ENCODE peak calls at places on chromosomes 16 and 17, in eight cellular contexts. R, H, W, N, S, K, V and T are unnamed samples.

GRCh38 chr17:42283241-42284019 is 4.9 kb upstream of the STAT5A start:
- DNase-seq in R (no peak), H (no peak), W (no peak), N (no peak), S (peak; percentile 37), K (no peak), V (no peak), T (no peak)

GRCh38 chr16:68696514-68696913 is 40.6 kb upstream of the CDH1 start:
- DNase-seq in R (no peak), H (no peak), W (no peak), N (no peak), S (no peak), K (no peak), V (peak; percentile 76), T (no peak)

GRCh38 chr17:63843387-63844292 is 1.2 kb upstream of the SMARCD2 start:
- DNase-seq in R (peak; percentile 38), H (peak; percentile 71), W (peak; percentile 91), N (no peak), S (no peak), K (peak; percentile 61), V (peak; percentile 28), T (peak; percentile 15)

GRCh38 chr16:86618431-86619262 is 40.3 kb downstream of the FOXL1 start:
- DNase-seq in R (no peak), H (peak; percentile 30), W (no peak), N (no peak), S (no peak), K (no peak), V (no peak), T (no peak)

GRCh38 chr17:39754161-39754957 is 16.6 kb downstream of the GRB7 start:
- DNase-seq in R (peak; percentile 71), H (peak; percentile 69), W (peak; percentile 98), N (peak; percentile 95), S (peak; percentile 99), K (peak; percentile 94), V (peak; percentile 81), T (peak; percentile 96)

GRCh38 chr16:66908762-66909559 is 9.7 kb downstream of the CDH16 start:
- DNase-seq in R (no peak), H (no peak), W (no peak), N (no peak), S (no peak), K (no peak), V (no peak), T (no peak)

GRCh38 chr16:87125206-87126155 is 191.7 kb downstream of the C16orf95 start:
- DNase-seq in R (no peak), H (no peak), W (no peak), N (no peak), S (no peak), K (no peak), V (no peak), T (no peak)

GRCh38 chr16:53509906-53510703 is 7.1 kb upstream of the AKTIP start:
- DNase-seq in R (peak; percentile 57), H (peak; percentile 85), W (peak; percentile 47), N (peak; percentile 49), S (peak; percentile 78), K (peak; percentile 38), V (peak; percentile 47), T (peak; percentile 32)

GRCh38 chr16:47965439-47965838 is 190.4 kb downstream of the ABCC12 start:
- DNase-seq in R (no peak), H (no peak), W (no peak), N (no peak), S (no peak), K (no peak), V (no peak), T (no peak)

GRCh38 chr16:79310734-79311133 is 289.8 kb downstream of the MAF start:
- DNase-seq in R (no peak), H (no peak), W (no peak), N (no peak), S (no peak), K (no peak), V (no peak), T (no peak)

GRCh38 chr16:17130733-17131132 is 340.0 kb downstream of the XYLT1 start:
- DNase-seq in R (no peak), H (no peak), W (peak; percentile 18), N (no peak), S (no peak), K (no peak), V (no peak), T (no peak)

GRCh38 chr17:47917581-47917980 is 21.5 kb downstream of the SP2 start:
- DNase-seq in R (no peak), H (no peak), W (no peak), N (no peak), S (no peak), K (no peak), V (no peak), T (no peak)

GRCh38 chr17:36689089-36689667 is 87.8 kb downstream of the MRM1 start:
- DNase-seq in R (no peak), H (no peak), W (no peak), N (no peak), S (no peak), K (no peak), V (no peak), T (no peak)

GRCh38 chr16:29813644-29814562 is 1.9 kb downstream of the PRRT2 start:
- DNase-seq in R (no peak), H (no peak), W (no peak), N (no peak), S (no peak), K (no peak), V (no peak), T (no peak)

GRCh38 chr17:68199837-68200688 is 47.8 kb upstream of the AMZ2 start:
- DNase-seq in R (no peak), H (peak; percentile 21), W (no peak), N (no peak), S (no peak), K (no peak), V (no peak), T (no peak)

GRCh38 chr16:82629441-82630027 is 2.8 kb downstream of the CDH13 start:
- DNase-seq in R (no peak), H (peak; percentile 93), W (no peak), N (no peak), S (no peak), K (no peak), V (peak; percentile 36), T (no peak)

GRCh38 chr16:88645941-88646340 is 4.9 kb downstream of the CYBA start:
- DNase-seq in R (no peak), H (no peak), W (no peak), N (no peak), S (no peak), K (no peak), V (no peak), T (no peak)

GRCh38 chr17:64196626-64197025 is 66.4 kb downstream of the TEX2 start:
- DNase-seq in R (no peak), H (no peak), W (no peak), N (no peak), S (no peak), K (no peak), V (no peak), T (no peak)

GRCh38 chr17:78322327-78322857 is 37.5 kb downstream of the SOCS3 start:
- DNase-seq in R (no peak), H (no peak), W (no peak), N (no peak), S (no peak), K (no peak), V (no peak), T (no peak)

GRCh38 chr16:10391339-10391738 is 5.5 kb downstream of the ATF7IP2 start:
- DNase-seq in R (no peak), H (no peak), W (no peak), N (no peak), S (no peak), K (no peak), V (no peak), T (no peak)
- H3K9me3 ChIP-seq in R (peaks cover 1% of the 10 kb centered on the region), H (no peaks in the 10 kb centered on the region), W (no peaks in the 10 kb centered on the region), N (no peaks in the 10 kb centered on the region), S (no peaks in the 10 kb centered on the region), K (no peaks in the 10 kb centered on the region), V (no peaks in the 10 kb centered on the region), T (no peaks in the 10 kb centered on the region)

DNA sequence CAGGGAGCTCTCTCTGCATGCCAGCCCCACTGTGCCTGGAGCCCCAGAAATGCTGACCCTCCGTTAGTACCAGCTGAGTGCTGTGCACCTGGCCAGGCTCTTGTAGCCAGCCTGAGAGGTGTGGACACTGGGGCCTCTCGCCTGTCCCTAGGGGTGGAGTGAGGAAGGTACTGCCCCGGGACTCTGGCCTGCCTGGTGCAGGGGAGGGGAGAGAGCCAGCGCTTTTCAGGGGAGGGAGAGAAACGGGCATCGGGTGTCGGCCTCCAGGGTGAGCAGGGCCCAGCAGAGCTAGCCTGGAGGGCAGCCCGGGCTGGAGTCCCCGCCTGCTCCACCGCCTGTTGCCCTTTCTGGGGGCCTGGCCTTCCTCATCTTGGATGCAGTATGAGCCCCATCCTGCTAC is 13.1 kb downstream of the MAP2K3 start:
- DNase-seq in R (no peak), H (no peak), W (no peak), N (no peak), S (peak; percentile 67), K (no peak), V (no peak), T (no peak)
- H3K9me3 ChIP-seq in R (no peaks in the 10 kb centered on the region), H (no peaks in the 10 kb centered on the region), W (no peaks in the 10 kb centered on the region), N (no peaks in the 10 kb centered on the region), S (no peaks in the 10 kb centered on the region), K (no peaks in the 10 kb centered on the region), V (no peaks in the 10 kb centered on the region), T (no peaks in the 10 kb centered on the region)

DNA sequence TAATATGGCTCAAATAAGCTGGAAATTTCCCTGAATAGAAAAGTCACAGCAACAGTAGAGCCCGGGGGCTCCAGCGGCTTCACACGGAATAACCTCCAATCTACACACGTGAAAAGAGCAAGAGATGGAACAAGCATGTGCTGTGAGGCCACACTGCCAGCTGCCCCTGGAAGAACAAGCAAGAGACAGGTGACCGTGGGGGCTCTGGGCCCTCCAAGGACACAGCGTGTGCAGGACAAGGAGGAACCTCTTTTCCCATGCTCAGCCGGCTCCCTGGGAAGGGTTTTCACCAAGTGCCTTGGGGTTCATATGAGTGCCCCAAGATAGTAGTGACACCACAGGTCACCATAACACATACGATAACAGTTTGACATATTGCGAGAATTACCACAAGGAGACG is 110.2 kb upstream of the ZNF750 start:
- DNase-seq in R (no peak), H (no peak), W (no peak), N (no peak), S (peak; percentile 29), K (no peak), V (no peak), T (no peak)
- H3K9me3 ChIP-seq in R (peaks cover 71% of the 10 kb centered on the region), H (no peaks in the 10 kb centered on the region), W (no peaks in the 10 kb centered on the region), N (no peaks in the 10 kb centered on the region), S (peaks cover 14% of the 10 kb centered on the region), K (no peaks in the 10 kb centered on the region), V (no peaks in the 10 kb centered on the region), T (peaks cover 4% of the 10 kb centered on the region)

DNA sequence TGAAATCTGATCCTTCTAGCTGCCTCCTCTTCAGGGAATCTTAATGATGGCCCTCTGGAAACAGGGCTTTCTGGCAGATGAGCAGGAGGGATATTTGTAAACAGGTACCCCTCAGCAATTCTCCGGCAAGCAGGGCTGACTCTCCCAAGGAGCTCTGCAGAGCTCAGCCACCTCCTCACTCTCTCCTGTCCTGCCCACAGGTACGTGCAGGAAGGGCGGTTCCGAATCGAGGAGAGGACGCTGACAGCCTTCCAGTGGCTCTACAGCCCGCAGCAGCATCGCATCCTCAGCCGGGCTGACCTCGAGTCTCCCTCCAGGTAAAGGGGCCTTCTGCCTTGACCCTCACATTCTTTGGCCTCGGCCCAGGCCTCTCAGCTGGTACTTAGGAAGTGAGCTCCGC is 20.7 kb upstream of the CCDC92B start:
- DNase-seq in R (no peak), H (no peak), W (no peak), N (no peak), S (no peak), K (no peak), V (no peak), T (no peak)
- H3K9me3 ChIP-seq in R (no peaks in the 10 kb centered on the region), H (no peaks in the 10 kb centered on the region), W (no peaks in the 10 kb centered on the region), N (no peaks in the 10 kb centered on the region), S (no peaks in the 10 kb centered on the region), K (no peaks in the 10 kb centered on the region), V (no peaks in the 10 kb centered on the region), T (no peaks in the 10 kb centered on the region)